ENCODE peak calls at places on chromosomes 4 and X, in four cellular contexts. M is GM12865, U is HFF-Myc, J is Peyer's patch. P is an unnamed sample.

GRCh38 chr4:26476545-26476944 is 13.7 kb downstream of the CCKAR start:
- DNase-seq in U (no peak), J (no peak), M (no peak), P (no peak)

GRCh38 chrX:68433155-68433980 is at the start of gene OPHN1:
- DNase-seq in M (peak), J (no peak), U (no peak), P (peak)

GRCh38 chr4:133233922-133234321 is 84.8 kb downstream of the PCDH10 start:
- DNase-seq in M (no peak), U (no peak), J (no peak), P (no peak)

GRCh38 chr4:142663828-142664227 is 182.3 kb downstream of the INPP4B start:
- DNase-seq in M (no peak), U (no peak), J (no peak), P (no peak)

GRCh38 chrX:81259008-81259713 is 57.3 kb downstream of the SH3BGRL start:
- DNase-seq in J (no peak), M (no peak), U (peak), P (no peak)

GRCh38 chr4:91058345-91058744 is 931.2 kb downstream of the CCSER1 start:
- DNase-seq in J (no peak), M (no peak), U (no peak), P (no peak)

GRCh38 chrX:43865791-43866190 is 16.5 kb downstream of the MAOB start:
- DNase-seq in U (no peak), J (no peak), M (no peak), P (no peak)

GRCh38 chrX:107355533-107355932 is 93.9 kb upstream of the FRMPD3 start:
- DNase-seq in M (no peak), U (no peak), J (no peak), P (no peak)

GRCh38 chr4:7683126-7683703 is 248.5 kb upstream of the PSAPL1 start:
- DNase-seq in U (no peak), J (no peak), M (no peak), P (no peak)

GRCh38 chr4:69124941-69125340 is 28.7 kb downstream of the UGT2B7 start:
- DNase-seq in U (no peak), M (peak), J (no peak), P (no peak)

GRCh38 chr4:186037692-186038658 is 31.0 kb upstream of the TLR3 start:
- DNase-seq in U (peak), J (no peak), M (peak), P (peak)

GRCh38 chr4:73761856-73762255 is 21.5 kb downstream of the CXCL8 start:
- DNase-seq in M (no peak), U (no peak), J (no peak), P (no peak)

GRCh38 chr4:3212391-3213100 is 36.4 kb upstream of the MSANTD1 start:
- DNase-seq in J (no peak), M (no peak), U (no peak), P (no peak)

GRCh38 chrX:35682481-35682880 is 115.7 kb upstream of the MAGEB16 start:
- DNase-seq in J (no peak), U (no peak), M (no peak), P (no peak)

GRCh38 chrX:37594755-37595382 is 23.4 kb downstream of the LANCL3 start:
- DNase-seq in M (no peak), J (no peak), U (no peak), P (no peak)

GRCh38 chrX:101803451-101803850 is 128.4 kb downstream of the ZMAT1 start:
- DNase-seq in M (no peak), U (no peak), J (no peak), P (no peak)

GRCh38 chrX:31199051-31199769 is 127.4 kb upstream of the FTHL17 start:
- DNase-seq in U (no peak), M (no peak), J (no peak), P (no peak)

DNA sequence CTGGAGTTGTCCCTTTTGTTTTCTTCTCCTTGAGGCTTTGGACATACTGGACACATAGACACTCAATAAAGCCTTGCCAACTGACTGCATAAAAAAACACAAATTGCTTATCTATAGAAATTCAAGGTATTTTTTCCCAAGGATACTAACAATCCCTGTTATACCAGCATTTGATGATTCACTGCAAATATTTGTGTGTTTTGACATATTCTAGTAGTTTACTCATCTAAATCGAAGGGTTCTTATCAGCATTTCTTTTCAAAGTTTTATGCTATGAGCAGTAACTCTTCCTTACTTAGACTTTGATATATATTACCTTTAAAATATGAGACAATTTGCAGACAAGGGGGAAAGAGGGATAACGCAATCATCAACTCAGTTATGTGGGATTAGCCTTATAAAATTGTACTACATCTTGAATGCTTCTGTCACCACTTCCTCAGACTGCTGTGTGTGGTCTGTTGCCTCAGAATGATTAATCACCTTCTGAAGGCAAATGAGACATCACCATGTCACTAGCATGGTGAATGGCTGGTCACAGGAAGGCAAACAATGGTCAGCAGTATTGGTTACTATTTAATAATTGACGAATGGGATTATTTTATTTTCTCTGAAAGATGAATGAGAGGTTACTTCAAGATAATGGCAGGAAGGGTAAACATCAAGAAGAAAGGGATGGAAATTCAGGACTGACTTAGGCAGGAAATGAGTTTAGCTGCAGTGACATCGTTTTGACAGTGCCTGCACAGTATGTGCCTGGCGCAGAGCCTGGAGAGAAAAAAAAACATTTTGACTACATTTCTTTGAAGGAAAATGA is 544.3 kb upstream of the CNKSR2 start:
- DNase-seq in J (no peak), M (no peak), U (no peak), P (no peak)
- TF ChIP-seq CTCF in J (no peak), M (no peak), U (no peak), P (no peak)

GRCh38 chrX:130756233-130756632 is 146.8 kb downstream of the ENOX2 start:
- DNase-seq in U (no peak), J (no peak), M (no peak), P (no peak)
- TF ChIP-seq CTCF in U (no peak), J (no peak), M (no peak), P (no peak)

DNA sequence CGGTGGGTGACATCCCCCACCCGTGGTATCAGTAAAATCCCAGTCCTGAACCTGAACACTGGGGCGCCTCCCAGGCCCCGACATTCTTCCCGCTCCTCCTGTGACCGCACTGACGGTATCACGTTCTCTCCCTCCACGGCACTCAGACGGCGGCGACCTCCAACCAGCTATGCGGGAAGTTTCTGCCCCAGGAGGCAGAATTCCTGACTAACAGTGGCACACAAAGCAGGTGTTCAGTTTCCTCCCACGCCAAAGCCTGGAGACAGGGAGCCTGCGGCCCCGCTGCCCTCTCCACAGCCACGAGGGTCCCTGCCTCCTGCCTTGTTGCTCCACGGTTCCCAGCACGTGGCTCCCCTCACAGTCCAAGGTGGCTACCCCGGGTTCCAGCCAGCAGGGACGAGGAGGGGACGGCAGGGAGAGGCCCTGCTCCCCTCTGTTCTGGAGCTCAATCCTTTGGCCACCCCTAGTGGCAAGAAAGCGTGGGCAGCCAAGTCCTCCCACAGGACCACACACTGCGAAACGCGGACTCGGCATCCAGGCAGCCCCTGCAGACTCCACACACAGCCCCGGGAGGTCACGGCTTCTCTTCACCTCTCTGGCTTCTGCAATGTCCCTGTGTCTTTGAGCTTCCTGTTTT is 15.2 kb downstream of the CTBP1 start:
- DNase-seq in J (no peak), M (no peak), U (no peak), P (no peak)
- TF ChIP-seq CTCF in J (peak), M (no peak), U (peak), P (peak)

GRCh38 chr4:137981277-137981676 is 260.9 kb downstream of the SLC7A11 start:
- DNase-seq in J (no peak), U (no peak), M (no peak), P (no peak)
- TF ChIP-seq CTCF in J (no peak), U (peak), M (no peak), P (no peak)

GRCh38 chrX:1391707-1392375 is at the start of gene SLC25A6:
- DNase-seq in J (peak), M (peak), U (peak), P (peak)
- TF ChIP-seq CTCF in J (no peak), M (no peak), U (no peak), P (peak)

P was measured in right lobe of liver.